ENCODE peak calls at places on chromosome 14, in five cellular contexts. H is GM04503; G is endothelial cell; X is AG09319; N is naive thymus-derived CD8-positive, alpha-beta T cell. S is an unnamed sample.

GRCh38 chr14:102362084-102362483 is 606 bp downstream of the CINP start:
- DNase-seq in G (no peak), H (peak; percentile 14), X (no peak), N (no peak), S (no peak)

GRCh38 chr14:64965356-64966000 is 6.7 kb downstream of the RAB15 start:
- DNase-seq in X (no peak), G (no peak), H (no peak), N (no peak), S (no peak)

GRCh38 chr14:69133206-69134125 is 19.5 kb downstream of the DCAF5 start:
- DNase-seq in N (no peak), H (peak; percentile 31), G (no peak), X (no peak), S (peak; percentile 34)

GRCh38 chr14:56351861-56352260 is 227.7 kb upstream of the TMEM260 start:
- DNase-seq in N (no peak), X (no peak), H (peak; percentile 57), G (no peak), S (peak; percentile 26)

GRCh38 chr14:81363746-81364400 is 36.3 kb downstream of the STON2 start:
- DNase-seq in N (no peak), X (peak; percentile 8), G (no peak), H (peak; percentile 3), S (no peak)

GRCh38 chr14:68820119-68820518 is 27.3 kb upstream of the ZFP36L1 start:
- DNase-seq in X (no peak), N (no peak), H (no peak), G (no peak), S (no peak)

GRCh38 chr14:63840981-63841380 is 11.8 kb upstream of the SYNE2 start:
- DNase-seq in N (peak; percentile 30), X (no peak), G (no peak), H (no peak), S (no peak)

GRCh38 chr14:72678360-72678759 is 215.5 kb downstream of the DPF3 start:
- DNase-seq in N (no peak), H (no peak), X (no peak), G (no peak), S (no peak)

GRCh38 chr14:93946104-93946503 is 19.0 kb downstream of the FAM181A start:
- DNase-seq in G (no peak), H (no peak), X (no peak), N (no peak), S (no peak)

GRCh38 chr14:35331605-35332516 is 39.7 kb downstream of the PSMA6 start:
- DNase-seq in H (no peak), N (no peak), G (no peak), X (no peak), S (peak; percentile 33)

GRCh38 chr14:92252291-92252690 is 70.7 kb upstream of the SLC24A4 start:
- DNase-seq in H (no peak), X (no peak), N (no peak), G (no peak), S (no peak)

GRCh38 chr14:65243766-65244442 is 141.6 kb upstream of the MAX start:
- DNase-seq in N (no peak), G (no peak), H (no peak), X (no peak), S (no peak)

GRCh38 chr14:106831322-106831720 is 1304.9 kb downstream of the TMEM121 start:
- DNase-seq in N (peak; percentile 49), G (no peak), H (no peak), X (no peak), S (no peak)

GRCh38 chr14:91243098-91243483 is 1.4 kb downstream of the GPR68 start:
- DNase-seq in G (no peak), N (no peak), X (no peak), H (no peak), S (no peak)

GRCh38 chr14:65164825-65165135 is 62.5 kb upstream of the MAX start:
- DNase-seq in X (no peak), G (no peak), H (no peak), N (no peak), S (no peak)

S was measured in kidney glomerular epithelial cell.